ENCODE peak calls at places on chromosomes 2 and 18, in four cellular contexts. Q, T, F and C are unnamed samples.

GRCh38 chr18:57859314-57859713 is 56.2 kb upstream of the ATP8B1 start:
- DNase-seq in Q (peak), F (no peak), T (peak), C (no peak)

GRCh38 chr2:150570712-150571111 is 83.2 kb upstream of the RND3 start:
- DNase-seq in F (no peak), T (no peak), Q (no peak), C (peak)

GRCh38 chr2:127097841-127098651 is 8.9 kb downstream of the BIN1 start:
- DNase-seq in F (no peak), T (no peak), Q (no peak), C (no peak)

GRCh38 chr18:79645291-79645983 is 34.2 kb upstream of the CTDP1 start:
- DNase-seq in T (no peak), Q (no peak), F (no peak), C (no peak)

GRCh38 chr2:198774576-198774975 is 683.2 kb downstream of the SATB2 start:
- DNase-seq in T (no peak), F (no peak), Q (no peak), C (no peak)

GRCh38 chr2:3107567-3107966 is 270.1 kb downstream of the EIPR1 start:
- DNase-seq in Q (no peak), F (no peak), T (no peak), C (no peak)

GRCh38 chr2:184598313-184599053 is at the start of gene ZNF804A:
- DNase-seq in T (peak), Q (peak), F (peak), C (no peak)

GRCh38 chr2:133109772-133110171 is 439.8 kb upstream of the LYPD1 start:
- DNase-seq in F (no peak), Q (no peak), T (no peak), C (peak)

GRCh38 chr2:65675350-65675749 is 243.0 kb upstream of the SPRED2 start:
- DNase-seq in F (no peak), Q (no peak), T (no peak), C (no peak)

GRCh38 chr2:151260492-151261239 is 997 bp downstream of the RBM43 start:
- DNase-seq in F (no peak), Q (no peak), T (no peak), C (no peak)

GRCh38 chr2:128028668-128029054 is 802 bp upstream of the SAP130 start:
- DNase-seq in T (no peak), F (no peak), Q (no peak), C (no peak)

GRCh38 chr2:131040661-131041401 is 52.4 kb downstream of the FAM168B start:
- DNase-seq in T (no peak), Q (peak), F (no peak), C (no peak)

GRCh38 chr2:127410871-127411396 is 7.3 kb upstream of the PROC start:
- DNase-seq in Q (peak), F (no peak), T (no peak), C (no peak)

GRCh38 chr2:190587106-190587505 is 52.6 kb upstream of the NEMP2 start:
- DNase-seq in Q (no peak), T (no peak), F (no peak), C (no peak)

GRCh38 chr2:118266086-118266485 is 177.8 kb downstream of the INSIG2 start:
- DNase-seq in T (no peak), Q (no peak), F (no peak), C (no peak)

GRCh38 chr2:132588576-132588975 is 81.4 kb downstream of the LYPD1 start:
- DNase-seq in F (no peak), T (no peak), Q (no peak), C (no peak)

GRCh38 chr18:36724591-36725001 is 104.2 kb downstream of the TPGS2 start:
- DNase-seq in F (no peak), T (no peak), Q (no peak), C (no peak)

GRCh38 chr18:52069201-52069600 is 270.8 kb upstream of the DCC start:
- DNase-seq in Q (no peak), F (no peak), T (no peak), C (no peak)

GRCh38 chr2:205688417-205689200 is 6.3 kb downstream of the NRP2 start:
- DNase-seq in F (no peak), T (no peak), Q (no peak), C (no peak)

GRCh38 chr18:26556573-26556972 is 8.2 kb upstream of the KCTD1 start:
- DNase-seq in T (no peak), F (no peak), Q (no peak), C (no peak)

DNA sequence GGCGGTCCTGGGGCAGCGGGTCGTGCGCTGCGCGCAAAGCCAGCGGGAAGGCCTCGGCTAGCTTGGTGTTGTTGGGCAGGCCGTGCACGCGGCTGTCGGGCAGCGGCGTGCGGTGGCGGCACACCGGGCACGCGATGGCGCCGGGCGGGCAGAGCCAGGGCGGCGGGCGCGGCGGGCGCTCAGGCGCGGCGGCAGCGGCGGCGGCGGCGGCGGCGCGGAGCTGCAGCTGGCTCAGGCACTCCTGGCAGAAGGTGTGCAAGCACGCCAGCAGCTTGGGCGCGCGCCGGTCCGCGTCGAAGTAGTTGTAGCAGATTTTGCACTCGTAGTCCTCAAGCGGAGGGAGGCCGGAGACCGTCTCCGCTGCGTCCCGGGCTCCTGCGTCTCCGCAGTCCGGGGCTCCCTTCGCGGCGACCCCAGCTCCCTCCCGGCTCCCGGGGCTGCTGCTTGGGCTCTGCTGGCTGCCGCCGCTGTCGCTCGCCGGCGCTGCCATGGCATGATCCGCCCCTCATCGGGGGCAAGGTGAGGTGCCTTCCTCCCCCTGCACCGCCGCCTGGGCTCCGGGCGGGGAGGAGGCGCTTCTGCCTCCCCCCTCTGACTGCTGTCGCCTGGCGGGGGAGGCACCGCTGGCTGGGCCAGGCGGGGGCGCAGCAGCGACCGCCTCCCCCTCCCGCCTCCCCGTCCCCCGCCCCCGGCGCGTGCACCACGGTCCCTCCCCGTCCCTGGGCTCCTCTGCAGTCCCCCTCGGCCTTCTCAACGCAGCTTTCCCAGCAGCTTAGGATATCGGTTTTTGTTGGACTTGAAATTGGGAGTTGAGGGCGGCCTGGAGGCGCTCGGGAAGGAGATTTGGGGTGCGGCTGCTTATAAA is 21.0 kb upstream of the PAX3 start:
- DNase-seq in T (peak), F (no peak), Q (no peak), C (no peak)
- TF ChIP-seq CTCF in T (no peak), F (peak), Q (no peak), C (no peak)

DNA sequence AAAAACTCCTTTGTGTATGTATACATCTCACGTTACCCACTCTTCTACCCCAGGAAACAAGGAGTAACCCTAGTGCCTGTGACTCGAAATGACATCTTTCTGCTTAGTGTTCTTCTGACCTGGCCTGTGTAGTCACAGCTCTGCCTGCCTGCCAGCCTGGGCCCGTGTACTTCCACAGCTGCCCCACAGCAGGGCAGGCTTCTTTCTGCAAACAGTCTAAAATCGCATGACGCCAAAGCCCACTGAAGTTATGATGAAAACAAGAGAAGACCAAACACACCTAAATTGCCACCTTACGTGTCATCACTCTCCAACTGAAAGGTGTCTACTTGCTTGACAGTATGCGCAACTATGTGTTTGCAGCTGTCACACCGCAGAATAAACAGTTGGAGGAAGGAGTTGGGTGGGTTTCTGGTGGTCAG is 1.5 kb downstream of the GAREM1 start:
- DNase-seq in T (peak), Q (peak), F (no peak), C (no peak)
- TF ChIP-seq CTCF in T (no peak), Q (peak), F (peak), C (no peak)

GRCh38 chr2:52955079-52955478 is 812.5 kb upstream of the CHAC2 start:
- DNase-seq in T (no peak), F (no peak), Q (no peak), C (no peak)
- TF ChIP-seq CTCF in T (no peak), F (no peak), Q (no peak), C (no peak)

GRCh38 chr2:176156301-176156958 is 677 bp upstream of the HOXD3 start:
- DNase-seq in F (no peak), Q (no peak), T (no peak), C (no peak)
- TF ChIP-seq CTCF in F (no peak), Q (no peak), T (no peak), C (no peak)

GRCh38 chr2:105787376-105788318 is 42.9 kb downstream of the NCK2 start:
- DNase-seq in Q (no peak), F (no peak), T (no peak), C (no peak)
- TF ChIP-seq CTCF in Q (no peak), F (no peak), T (no peak), C (no peak)